ENCODE peak calls at places on chromosomes 1 and 21, in eight cellular contexts. T is IMR-90, G is MM.1S, R is psoas muscle, M is upper lobe of right lung, K is tibial nerve, C is Peyer's patch, W is cardiac muscle cell. U is an unnamed sample. For H3K36me3 and H3K4me1, the result is how much of the 10 kb centered on the place peaks cover.

GRCh38 chr1:38088366-38088765 is 41.8 kb upstream of the POU3F1 start:
- DNase-seq in T (no peak), G (no peak), R (no peak), M (no peak), K (no peak), C (no peak), W (no peak), U (no peak)

GRCh38 chr1:234613128-234613875 is 3.3 kb upstream of the IRF2BP2 start:
- DNase-seq in T (peak), G (no peak), R (no peak), M (no peak), K (no peak), C (no peak), W (peak), U (peak)

GRCh38 chr1:27663735-27664119 is 8.3 kb downstream of the IFI6 start:
- DNase-seq in T (no peak), G (no peak), R (no peak), M (no peak), K (no peak), C (no peak), W (no peak), U (no peak)

GRCh38 chr1:1922782-1923680 is 4.0 kb upstream of the TMEM52 start:
- DNase-seq in T (no peak), G (peak), R (no peak), M (peak), K (no peak), C (peak), W (no peak), U (no peak)

GRCh38 chr1:35615440-35615839 is 25.9 kb downstream of the PSMB2 start:
- DNase-seq in T (no peak), G (no peak), R (no peak), M (no peak), K (no peak), C (no peak), W (no peak), U (no peak)

GRCh38 chr1:90800012-90800717 is 83.1 kb upstream of the BARHL2 start:
- DNase-seq in T (no peak), G (no peak), R (no peak), M (no peak), K (no peak), C (no peak), W (no peak), U (no peak)

GRCh38 chr1:42139444-42139843 is 13.8 kb upstream of the GUCA2B start:
- DNase-seq in T (no peak), G (no peak), R (no peak), M (no peak), K (no peak), C (no peak), W (no peak), U (no peak)

GRCh38 chr1:230381049-230381467 is 45.1 kb downstream of the PGBD5 start:
- DNase-seq in T (no peak), G (no peak), R (no peak), M (no peak), K (no peak), C (no peak), W (no peak), U (no peak)

GRCh38 chr1:8562881-8563865 is 245.3 kb downstream of the SLC45A1 start:
- DNase-seq in T (peak), G (no peak), R (no peak), M (no peak), K (no peak), C (no peak), W (peak), U (no peak)

GRCh38 chr1:108077991-108078390 is 113.0 kb upstream of the VAV3 start:
- DNase-seq in T (no peak), G (no peak), R (no peak), M (no peak), K (no peak), C (no peak), W (no peak), U (no peak)

GRCh38 chr1:64019818-64020217 is 183.6 kb upstream of the UBE2U start:
- DNase-seq in T (peak), G (peak), R (no peak), M (no peak), K (no peak), C (no peak), W (peak), U (peak)

GRCh38 chr1:3822421-3822820 is 26.1 kb upstream of the LRRC47 start:
- DNase-seq in T (no peak), G (no peak), R (no peak), M (peak), K (no peak), C (no peak), W (no peak), U (no peak)

GRCh38 chr1:93735722-93736121 is 54.1 kb upstream of the BCAR3 start:
- DNase-seq in T (peak), G (no peak), R (no peak), M (no peak), K (no peak), C (no peak), W (peak), U (no peak)

GRCh38 chr1:9181176-9181906 is 52.4 kb upstream of the GPR157 start:
- DNase-seq in T (peak), G (peak), R (peak), M (peak), K (peak), C (peak), W (peak), U (peak)

GRCh38 chr1:228349701-228350171 is 56.9 kb downstream of the TRIM11 start:
- DNase-seq in T (no peak), G (no peak), R (peak), M (no peak), K (no peak), C (peak), W (no peak), U (no peak)

GRCh38 chr21:46243865-46244490 is 15.4 kb upstream of the LSS start:
- DNase-seq in T (no peak), G (no peak), R (no peak), M (no peak), K (no peak), C (no peak), W (no peak), U (no peak)

GRCh38 chr1:23369335-23370013 is at the start of gene ZNF436:
- DNase-seq in T (peak), G (peak), R (peak), M (peak), K (peak), C (peak), W (peak), U (peak)

GRCh38 chr1:214574598-214575411 is 23.4 kb upstream of the PTPN14 start:
- DNase-seq in T (no peak), G (peak), R (no peak), M (no peak), K (no peak), C (no peak), W (no peak), U (no peak)

GRCh38 chr1:95006681-95007080 is 66.1 kb downstream of the ALG14 start:
- DNase-seq in T (peak), G (no peak), R (no peak), M (no peak), K (no peak), C (no peak), W (peak), U (no peak)

GRCh38 chr1:10033359-10033845 is 644 bp downstream of the UBE4B start:
- DNase-seq in T (peak), G (peak), R (no peak), M (no peak), K (no peak), C (no peak), W (peak), U (no peak)

GRCh38 chr1:161440312-161440894 is 64.9 kb upstream of the FCGR2A start:
- DNase-seq in T (peak), G (peak), R (peak), M (peak), K (no peak), C (peak), W (peak), U (peak)

GRCh38 chr1:172885976-172886375 is 164.8 kb downstream of the TNFSF18 start:
- DNase-seq in T (peak), G (no peak), R (no peak), M (no peak), K (no peak), C (no peak), W (peak), U (no peak)

GRCh38 chr1:48093147-48093546 is 96.0 kb upstream of the TRABD2B start:
- DNase-seq in T (no peak), G (no peak), R (no peak), M (no peak), K (no peak), C (no peak), W (no peak), U (no peak)

GRCh38 chr1:179742717-179743678 is at the start of gene FAM163A:
- DNase-seq in T (no peak), G (no peak), R (no peak), M (no peak), K (no peak), C (no peak), W (peak), U (no peak)

GRCh38 chr21:46048926-46049889 is 48.7 kb upstream of the COL6A2 start:
- DNase-seq in T (peak), G (no peak), R (peak), M (no peak), K (peak), C (no peak), W (peak), U (no peak)

GRCh38 chr1:89525169-89525855 is 683 bp downstream of the LRRC8B start:
- DNase-seq in T (no peak), G (peak), R (no peak), M (peak), K (peak), C (no peak), W (peak), U (peak)

GRCh38 chr1:240232548-240232947 is 140.9 kb downstream of the FMN2 start:
- DNase-seq in T (peak), G (no peak), R (no peak), M (no peak), K (no peak), C (no peak), W (no peak), U (no peak)

GRCh38 chr1:199064971-199065370 is 426.1 kb downstream of the PTPRC start:
- DNase-seq in T (no peak), G (no peak), R (no peak), M (no peak), K (no peak), C (no peak), W (no peak), U (no peak)

GRCh38 chr21:46126321-46127238 is 28.7 kb downstream of the COL6A2 start:
- DNase-seq in T (no peak), G (no peak), R (peak), M (peak), K (peak), C (peak), W (no peak), U (peak)

GRCh38 chr1:47804127-47804526 is 193.1 kb downstream of the TRABD2B start:
- DNase-seq in T (no peak), G (no peak), R (no peak), M (no peak), K (no peak), C (no peak), W (no peak), U (no peak)

GRCh38 chr21:34313116-34313515 is 50.7 kb upstream of the KCNE2 start:
- DNase-seq in T (peak), G (no peak), R (no peak), M (no peak), K (no peak), C (no peak), W (peak), U (no peak)

GRCh38 chr1:47755368-47755990 is 241.7 kb downstream of the TRABD2B start:
- DNase-seq in T (no peak), G (peak), R (no peak), M (no peak), K (no peak), C (peak), W (peak), U (peak)

GRCh38 chr1:178532392-178532791 is 19.5 kb downstream of the TEX35 start:
- DNase-seq in T (peak), G (peak), R (peak), M (peak), K (peak), C (peak), W (peak), U (peak)

GRCh38 chr1:41560496-41560895 is 76.0 kb upstream of the EDN2 start:
- DNase-seq in T (no peak), G (no peak), R (no peak), M (no peak), K (no peak), C (no peak), W (no peak), U (no peak)

GRCh38 chr1:247362074-247362597 is 30.5 kb upstream of the ZNF496 start:
- DNase-seq in T (no peak), G (no peak), R (no peak), M (no peak), K (no peak), C (no peak), W (no peak), U (no peak)

GRCh38 chr1:232372431-232373225 is 257.3 kb downstream of the SIPA1L2 start:
- DNase-seq in T (no peak), G (no peak), R (no peak), M (no peak), K (no peak), C (no peak), W (no peak), U (no peak)

GRCh38 chr21:41768371-41769042 is 1.7 kb upstream of the RIPK4 start:
- DNase-seq in T (peak), G (no peak), R (no peak), M (peak), K (no peak), C (peak), W (peak), U (peak)

DNA sequence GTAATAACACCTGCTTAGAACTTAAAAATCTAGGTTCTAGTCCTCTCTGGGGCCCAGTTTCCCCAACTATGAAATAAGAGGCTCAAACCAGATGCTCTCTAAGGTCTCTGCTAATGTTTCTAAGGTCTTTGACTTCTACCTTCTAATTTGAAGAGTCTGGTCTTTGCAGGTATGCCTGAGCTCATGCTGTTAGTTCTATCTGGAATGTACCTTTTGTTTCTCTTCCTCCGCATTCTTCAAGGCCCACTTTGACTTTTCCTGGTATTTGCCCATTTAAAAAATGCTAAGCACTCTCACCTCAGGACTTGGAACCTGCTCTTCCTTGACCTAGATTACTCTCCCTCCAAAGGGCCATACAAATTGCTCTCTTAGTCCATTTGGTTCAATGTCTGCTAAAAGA is 13.5 kb downstream of the SLC35D1 start:
- DNase-seq in T (no peak), G (no peak), R (no peak), M (no peak), K (no peak), C (no peak), W (no peak), U (no peak)
- H3K36me3 ChIP-seq in T (under half), G (under half), R (half or more), M (half or more), K (under half), C (half or more), W (half or more), U (under half)

DNA sequence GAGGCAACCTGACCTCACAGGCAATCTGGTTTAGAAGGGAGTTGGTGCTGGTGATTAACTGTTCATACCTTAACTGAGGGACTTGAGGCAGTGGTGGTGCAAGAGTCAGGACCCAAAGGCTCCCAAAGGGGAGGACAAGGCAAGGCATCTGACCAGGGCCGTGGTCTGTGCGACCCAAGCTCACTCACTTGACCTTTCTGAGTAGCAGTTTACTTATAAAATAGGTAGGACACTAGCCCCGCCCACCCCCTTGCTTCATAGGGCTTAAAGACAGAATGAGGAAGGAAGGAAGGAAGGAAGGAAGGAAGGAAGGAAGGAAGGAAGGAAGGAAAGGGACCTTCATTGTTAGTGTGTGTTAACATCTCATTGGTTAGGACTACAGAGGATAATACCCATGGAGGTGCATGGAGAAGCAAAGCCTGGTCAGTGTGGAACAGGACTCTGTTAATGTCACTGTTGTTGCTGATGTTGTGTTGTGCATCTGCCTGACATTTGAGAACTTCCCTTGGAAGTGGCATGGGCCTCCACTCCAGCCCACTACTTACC is 4.7 kb upstream of the KCNA2 start:
- DNase-seq in T (no peak), G (no peak), R (no peak), M (no peak), K (no peak), C (no peak), W (no peak), U (no peak)
- H3K27ac ChIP-seq in T (no peak), G (no peak), R (no peak), M (no peak), K (no peak), C (no peak), W (no peak), U (no peak)

GRCh38 chr1:156389311-156389710 is 20.3 kb downstream of the RHBG start:
- DNase-seq in T (no peak), G (no peak), R (no peak), M (no peak), K (no peak), C (no peak), W (no peak), U (no peak)
- H3K4me1 ChIP-seq in T (under half), G (under half), R (under half), M (under half), K (under half), C (under half), W (under half), U (under half)

GRCh38 chr1:152170287-152170933 is 11.4 kb upstream of the RPTN start:
- DNase-seq in T (no peak), G (peak), R (no peak), M (no peak), K (no peak), C (no peak), W (no peak), U (no peak)
- H3K36me3 ChIP-seq in T (under half), G (under half), R (under half), M (under half), K (under half), C (under half), W (under half), U (under half)

GRCh38 chr1:114274621-114275317 is 121.1 kb upstream of the SYT6 start:
- DNase-seq in T (no peak), G (no peak), R (no peak), M (no peak), K (no peak), C (no peak), W (no peak), U (no peak)
- H3K27ac ChIP-seq in T (no peak), G (no peak), R (no peak), M (no peak), K (no peak), C (no peak), W (no peak), U (no peak)

GRCh38 chr1:206560021-206560716 is 52.1 kb downstream of the EIF2D start:
- DNase-seq in T (no peak), G (peak), R (no peak), M (no peak), K (no peak), C (no peak), W (peak), U (no peak)
- H3K4me1 ChIP-seq in T (under half), G (half or more), R (under half), M (half or more), K (under half), C (half or more), W (half or more), U (half or more)

DNA sequence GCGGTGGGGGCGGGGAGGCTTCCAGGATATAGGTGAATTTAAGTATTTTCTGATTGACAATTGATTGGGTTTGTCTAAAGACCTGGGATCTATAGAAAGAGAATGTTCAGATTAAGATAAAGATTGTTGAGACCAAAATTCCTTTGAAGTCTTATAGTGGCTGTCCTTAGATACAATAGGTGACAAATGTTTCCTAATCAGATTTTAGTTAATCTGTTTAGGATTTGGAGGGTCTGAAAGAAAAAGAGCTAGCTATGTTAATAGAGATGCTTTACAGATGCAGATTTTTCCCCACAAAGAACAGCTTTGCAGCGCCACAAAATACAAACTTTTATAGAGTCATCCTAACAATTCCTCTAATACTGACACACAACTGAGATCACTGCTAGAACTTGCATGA is 14.6 kb upstream of the EPRS1 start:
- DNase-seq in T (no peak), G (no peak), R (no peak), M (no peak), K (no peak), C (no peak), W (no peak), U (no peak)
- H3K36me3 ChIP-seq in T (under half), G (under half), R (half or more), M (half or more), K (under half), C (half or more), W (under half), U (under half)

GRCh38 chr1:145804235-145805045 is 19.5 kb downstream of the RNF115 start:
- DNase-seq in T (no peak), G (no peak), R (no peak), M (no peak), K (no peak), C (no peak), W (no peak), U (no peak)
- H3K27ac ChIP-seq in T (no peak), G (no peak), R (peak), M (no peak), K (no peak), C (no peak), W (peak), U (no peak)